ENCODE peak calls at places on chromosome 1, in five cellular contexts. J is WTC11, Z is K562, H is GM12878, M is HepG2. B is an unnamed sample.

GRCh38 chr1:100077525-100077924 is 55.2 kb downstream of the SASS6 start:
- DNase-seq in Z (no peak), H (peak), J (no peak), M (no peak), B (no peak)

GRCh38 chr1:206717237-206717989 is 32.7 kb downstream of the MAPKAPK2 start:
- DNase-seq in M (no peak), Z (no peak), H (peak), J (no peak), B (no peak)

GRCh38 chr1:113904292-113904673 is 316 bp downstream of the AP4B1 start:
- DNase-seq in Z (no peak), J (peak), H (no peak), M (no peak), B (no peak)

GRCh38 chr1:26666855-26667254 is 29.0 kb upstream of the ARID1A start:
- DNase-seq in J (no peak), Z (no peak), H (no peak), M (no peak), B (no peak)

GRCh38 chr1:27001570-27002360 is 8.3 kb downstream of the TRNP1 start:
- DNase-seq in H (peak), Z (no peak), M (peak), J (no peak), B (no peak)

GRCh38 chr1:190477687-190478192 is at the start of gene BRINP3:
- DNase-seq in Z (no peak), M (no peak), H (no peak), J (no peak), B (no peak)

GRCh38 chr1:23421752-23422312 is 2.7 kb downstream of the TCEA3 start:
- DNase-seq in M (peak), J (no peak), H (no peak), Z (peak), B (no peak)

GRCh38 chr1:99814373-99814900 is 35.7 kb upstream of the AGL start:
- DNase-seq in M (peak), H (no peak), J (no peak), Z (no peak), B (no peak)

GRCh38 chr1:160460683-160461287 is 60.4 kb downstream of the VANGL2 start:
- DNase-seq in H (no peak), J (no peak), M (no peak), Z (no peak), B (no peak)

DNA sequence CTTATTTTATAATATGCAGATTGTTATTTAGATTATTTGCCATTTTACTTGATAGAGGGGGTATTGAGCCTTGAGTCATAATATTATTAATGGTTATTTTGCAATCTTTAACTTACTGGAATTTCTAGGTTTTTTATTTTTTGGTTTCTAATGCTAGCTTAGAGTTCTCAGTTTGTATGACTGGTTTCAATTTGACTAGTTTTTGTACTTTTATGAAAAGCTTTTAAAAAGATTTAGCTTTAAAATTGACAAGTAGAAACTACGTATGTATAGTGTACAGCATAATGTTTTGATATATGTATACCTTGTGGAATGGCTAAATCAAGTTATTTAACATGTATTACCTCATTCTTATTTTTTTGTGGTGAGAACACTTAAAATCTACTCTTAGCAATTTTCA is 41.5 kb downstream of the CEP350 start:
- DNase-seq in J (no peak), M (no peak), Z (no peak), H (no peak), B (no peak)
- TF ChIP-seq ATF2 in J (no peak), M (no peak), Z (no peak), H (peak), B (no peak)

GRCh38 chr1:68113961-68114360 is 63.5 kb upstream of the DIRAS3 start:
- DNase-seq in Z (no peak), M (no peak), H (no peak), J (no peak), B (no peak)

GRCh38 chr1:68119445-68119844 is 69.0 kb upstream of the DIRAS3 start:
- DNase-seq in Z (no peak), M (no peak), H (no peak), J (no peak), B (no peak)

GRCh38 chr1:68117416-68117815 is 67.0 kb upstream of the DIRAS3 start:
- DNase-seq in M (no peak), Z (no peak), J (no peak), H (no peak), B (no peak)

GRCh38 chr1:68115308-68115707 is 64.9 kb upstream of the DIRAS3 start:
- DNase-seq in J (no peak), M (no peak), H (no peak), Z (no peak), B (no peak)

DNA sequence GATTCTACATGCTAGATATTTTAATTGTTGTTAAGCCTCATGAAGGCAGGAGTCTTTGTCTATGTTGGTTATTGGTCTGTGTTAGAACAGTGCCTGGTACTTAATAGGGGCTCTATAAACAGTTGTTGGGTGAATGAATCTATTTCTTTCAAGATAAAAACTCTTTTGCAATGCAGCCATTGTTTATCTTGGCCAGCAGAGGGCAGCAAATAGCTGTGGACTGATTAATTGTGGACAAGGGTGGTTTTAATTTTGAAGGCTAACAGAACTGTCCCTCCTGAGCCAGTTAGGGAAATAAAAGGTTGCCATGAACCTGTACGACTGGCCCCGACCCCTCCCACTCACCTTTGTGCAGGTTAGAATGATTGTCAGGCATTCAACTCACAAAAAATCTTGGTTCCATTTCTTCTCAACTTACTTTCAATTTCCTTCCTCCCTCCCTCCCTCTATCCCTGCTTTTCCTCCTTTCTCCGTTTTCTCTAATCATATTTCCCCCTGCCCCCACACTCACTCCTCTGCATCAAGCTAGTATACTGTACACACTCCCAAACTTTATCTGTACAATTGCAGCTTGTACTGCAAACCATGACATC is 66.3 kb upstream of the DIRAS3 start:
- DNase-seq in M (peak), H (no peak), J (peak), Z (peak), B (no peak)
- TF ChIP-seq ATF2 in M (no peak), H (no peak), J (no peak), Z (no peak), B (no peak)

DNA sequence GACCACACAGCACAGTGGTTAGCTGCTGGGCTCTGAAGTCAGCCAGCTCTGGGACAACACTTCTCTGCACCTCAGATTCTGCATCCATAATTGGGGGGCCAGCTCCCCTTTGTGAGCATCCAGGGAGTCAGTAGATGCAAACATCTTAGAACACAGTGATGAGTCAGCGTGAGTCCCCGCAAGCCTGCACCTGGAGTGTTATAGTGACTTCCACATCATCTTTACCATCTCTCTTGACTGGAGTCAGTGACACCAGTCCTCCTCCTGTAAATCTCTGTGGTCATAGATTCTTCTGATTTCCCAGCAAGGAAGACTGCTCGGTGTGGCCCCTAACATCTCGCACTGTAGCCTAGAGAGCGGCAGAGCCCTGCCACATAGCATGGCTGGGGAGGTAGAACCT is 13.9 kb upstream of the EDN2 start:
- DNase-seq in Z (no peak), M (no peak), J (no peak), H (no peak), B (no peak)
- TF ChIP-seq ATF2 in Z (no peak), M (no peak), J (no peak), H (no peak), B (no peak)

GRCh38 chr1:217407426-217407825 is 223.5 kb downstream of the GPATCH2 start:
- DNase-seq in J (no peak), H (no peak), M (no peak), Z (no peak), B (no peak)
- TF ChIP-seq ATF2 in J (no peak), H (no peak), M (no peak), Z (no peak), B (no peak)

DNA sequence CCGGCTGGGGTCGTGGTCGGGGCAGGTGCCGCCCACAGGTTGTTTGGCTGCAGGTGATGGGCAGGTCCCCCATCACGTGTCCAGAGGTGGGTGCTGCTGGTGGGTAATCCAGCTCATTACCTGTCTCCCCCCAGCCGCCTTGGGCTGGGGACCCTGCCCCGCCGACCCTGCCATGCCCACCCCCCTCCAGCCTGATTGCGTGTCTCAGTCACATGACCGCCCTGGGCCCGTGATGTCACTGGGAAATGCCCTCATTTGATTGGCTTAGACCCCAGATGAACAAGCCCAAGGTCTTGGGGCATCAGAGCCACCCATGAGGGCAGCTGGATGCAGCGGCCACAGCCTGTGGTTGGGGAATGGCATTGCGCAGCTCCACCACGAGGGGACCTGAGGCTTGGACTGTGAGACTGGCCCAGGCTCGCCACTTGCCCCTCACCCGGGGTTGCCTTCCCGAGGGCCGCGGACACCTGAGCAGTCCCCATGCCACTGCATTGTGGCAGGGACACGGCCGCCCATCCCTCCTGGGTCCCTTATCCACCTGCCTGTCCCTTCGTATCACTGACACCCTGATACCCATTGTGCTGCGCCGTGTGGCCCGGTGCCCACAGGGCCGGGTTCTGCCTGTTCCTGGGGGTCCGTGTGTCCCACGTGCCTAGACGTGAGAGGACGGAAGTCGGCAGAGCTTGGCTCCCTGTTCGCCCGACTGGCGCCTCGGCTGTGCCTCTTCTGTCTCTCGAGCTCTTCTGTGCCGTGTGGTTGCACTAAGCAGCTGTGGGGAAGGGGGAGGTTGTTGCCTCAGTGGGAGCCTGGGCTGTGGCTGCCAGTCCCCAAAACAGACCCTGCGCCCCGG is 68.0 kb downstream of the FAAP20 start:
- DNase-seq in J (no peak), Z (no peak), H (no peak), M (no peak), B (no peak)
- TF ChIP-seq ATF2 in J (no peak), Z (no peak), H (no peak), M (no peak), B (no peak)

GRCh38 chr1:9890224-9890731 is 19.8 kb downstream of the CTNNBIP1 start:
- DNase-seq in Z (no peak), H (no peak), M (no peak), J (no peak), B (no peak)
- TF ChIP-seq ATF2 in Z (no peak), H (no peak), M (no peak), J (no peak), B (no peak)

B was measured in H1.